ENCODE peak calls at places on chromosomes 2 and 18, in four cellular contexts. One of them, this sample, is unnamed.

GRCh38 chr2:45885111-45885685 is 233.7 kb downstream of the PRKCE start:
- DNase-seq in IMR-90: no peak
- DNase-seq in K562: no peak
- DNase-seq in GM12878: no peak
- DNase-seq in this sample: no peak

GRCh38 chr2:2570360-2570759 is 239.3 kb upstream of the MYT1L start:
- DNase-seq in IMR-90: no peak
- DNase-seq in K562: no peak
- DNase-seq in GM12878: no peak
- DNase-seq in this sample: no peak

GRCh38 chr2:77161009-77161408 is 361.2 kb downstream of the LRRTM4 start:
- DNase-seq in IMR-90: peak
- DNase-seq in K562: no peak
- DNase-seq in GM12878: no peak
- DNase-seq in this sample: peak

GRCh38 chr18:36330435-36331049 is 33.0 kb downstream of the FHOD3 start:
- DNase-seq in IMR-90: peak
- DNase-seq in K562: no peak
- DNase-seq in GM12878: no peak
- DNase-seq in this sample: no peak

GRCh38 chr2:23200460-23201113 is 184.4 kb upstream of the KLHL29 start:
- DNase-seq in IMR-90: no peak
- DNase-seq in K562: no peak
- DNase-seq in GM12878: no peak
- DNase-seq in this sample: no peak

GRCh38 chr18:59686260-59686659 is 11.0 kb downstream of the CCBE1 start:
- DNase-seq in IMR-90: no peak
- DNase-seq in K562: no peak
- DNase-seq in GM12878: no peak
- DNase-seq in this sample: no peak

GRCh38 chr2:241762321-241762932 is 14.2 kb upstream of the GAL3ST2 start:
- DNase-seq in IMR-90: no peak
- DNase-seq in K562: no peak
- DNase-seq in GM12878: no peak
- DNase-seq in this sample: no peak

GRCh38 chr2:54274781-54275242 is 18.8 kb upstream of the TSPYL6 start:
- DNase-seq in IMR-90: peak
- DNase-seq in K562: no peak
- DNase-seq in GM12878: no peak
- DNase-seq in this sample: no peak

GRCh38 chr2:187424156-187424555 is 23.9 kb downstream of the CALCRL start:
- DNase-seq in IMR-90: no peak
- DNase-seq in K562: no peak
- DNase-seq in GM12878: no peak
- DNase-seq in this sample: peak

GRCh38 chr18:21741511-21742322 is 1.1 kb downstream of the MIB1 start:
- DNase-seq in IMR-90: peak
- DNase-seq in K562: no peak
- DNase-seq in GM12878: no peak
- DNase-seq in this sample: peak

GRCh38 chr2:209314641-209315040 is 109.2 kb upstream of the MAP2 start:
- DNase-seq in IMR-90: no peak
- DNase-seq in K562: no peak
- DNase-seq in GM12878: no peak
- DNase-seq in this sample: no peak

GRCh38 chr2:152446213-152446612 is 111.2 kb downstream of the FMNL2 start:
- DNase-seq in IMR-90: no peak
- DNase-seq in K562: no peak
- DNase-seq in GM12878: no peak
- DNase-seq in this sample: no peak

GRCh38 chr2:181573140-181573736 is 83.7 kb downstream of the CERKL start:
- DNase-seq in IMR-90: peak
- DNase-seq in K562: no peak
- DNase-seq in GM12878: no peak
- DNase-seq in this sample: peak

GRCh38 chr18:8517276-8517675 is 92.0 kb upstream of the RAB12 start:
- DNase-seq in IMR-90: no peak
- DNase-seq in K562: no peak
- DNase-seq in GM12878: no peak
- DNase-seq in this sample: no peak

GRCh38 chr2:97969466-97970067 is 26.2 kb downstream of the TMEM131 start:
- DNase-seq in IMR-90: peak
- DNase-seq in K562: no peak
- DNase-seq in GM12878: no peak
- DNase-seq in this sample: no peak

GRCh38 chr2:19733951-19734425 is 167.8 kb downstream of the TTC32 start:
- DNase-seq in IMR-90: peak
- DNase-seq in K562: no peak
- DNase-seq in GM12878: no peak
- DNase-seq in this sample: no peak

GRCh38 chr2:46135230-46135555 is 162.0 kb upstream of the EPAS1 start:
- DNase-seq in IMR-90: no peak
- DNase-seq in K562: no peak
- DNase-seq in GM12878: no peak
- DNase-seq in this sample: peak

GRCh38 chr2:168819829-168820489 is 17.5 kb downstream of the NOSTRIN start:
- DNase-seq in IMR-90: no peak
- DNase-seq in K562: no peak
- DNase-seq in GM12878: no peak
- DNase-seq in this sample: no peak
- TF ChIP-seq FOS in IMR-90: no peak
- TF ChIP-seq FOS in K562: no peak
- TF ChIP-seq FOS in GM12878: no peak
- TF ChIP-seq FOS in this sample: no peak

GRCh38 chr2:172693529-172694185 is 42.0 kb upstream of the RAPGEF4 start:
- DNase-seq in IMR-90: no peak
- DNase-seq in K562: no peak
- DNase-seq in GM12878: no peak
- DNase-seq in this sample: no peak
- TF ChIP-seq FOS in IMR-90: no peak
- TF ChIP-seq FOS in K562: no peak
- TF ChIP-seq FOS in GM12878: no peak
- TF ChIP-seq FOS in this sample: no peak

GRCh38 chr2:233532971-233533370 is 33.6 kb downstream of the USP40 start:
- DNase-seq in IMR-90: no peak
- DNase-seq in K562: no peak
- DNase-seq in GM12878: no peak
- DNase-seq in this sample: no peak

GRCh38 chr2:233528182-233528581 is 38.4 kb downstream of the USP40 start:
- DNase-seq in IMR-90: no peak
- DNase-seq in K562: no peak
- DNase-seq in GM12878: no peak
- DNase-seq in this sample: no peak

GRCh38 chr2:233535276-233535675 is 31.3 kb downstream of the USP40 start:
- DNase-seq in IMR-90: no peak
- DNase-seq in K562: no peak
- DNase-seq in GM12878: no peak
- DNase-seq in this sample: no peak

GRCh38 chr2:233531880-233532458 is 34.6 kb downstream of the USP40 start:
- DNase-seq in IMR-90: no peak
- DNase-seq in K562: no peak
- DNase-seq in GM12878: no peak
- DNase-seq in this sample: no peak

GRCh38 chr2:233530381-233530780 is 36.2 kb downstream of the USP40 start:
- DNase-seq in IMR-90: no peak
- DNase-seq in K562: no peak
- DNase-seq in GM12878: no peak
- DNase-seq in this sample: no peak
- TF ChIP-seq FOS in IMR-90: no peak
- TF ChIP-seq FOS in K562: no peak
- TF ChIP-seq FOS in GM12878: no peak
- TF ChIP-seq FOS in this sample: no peak

DNA sequence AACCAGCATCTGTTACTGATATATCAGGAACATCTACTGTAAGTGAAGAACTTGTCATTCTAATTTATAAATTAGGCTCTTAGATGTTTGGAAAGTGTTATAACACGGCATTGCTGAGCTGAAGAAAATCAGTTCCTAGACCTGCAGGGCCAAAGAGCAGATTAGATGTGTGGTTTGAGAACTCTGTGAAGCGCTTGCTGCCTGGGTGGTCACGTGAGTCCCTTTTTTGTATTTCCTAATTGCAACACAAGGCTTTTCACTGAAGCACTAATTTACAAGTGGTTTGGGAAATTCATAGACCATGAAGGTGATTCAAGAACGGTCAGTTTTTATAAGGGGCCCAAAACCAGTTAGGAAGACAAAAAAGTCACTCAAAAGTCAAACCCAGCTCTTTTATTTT is 106.9 kb upstream of the SP3 start:
- DNase-seq in IMR-90: no peak
- DNase-seq in K562: no peak
- DNase-seq in GM12878: peak
- DNase-seq in this sample: no peak
- TF ChIP-seq FOS in IMR-90: no peak
- TF ChIP-seq FOS in K562: no peak
- TF ChIP-seq FOS in GM12878: no peak
- TF ChIP-seq FOS in this sample: no peak

GRCh38 chr2:41905597-41906324 is 142.1 kb upstream of the PKDCC start:
- DNase-seq in IMR-90: no peak
- DNase-seq in K562: no peak
- DNase-seq in GM12878: no peak
- DNase-seq in this sample: no peak

GRCh38 chr2:41907141-41907540 is 140.7 kb upstream of the PKDCC start:
- DNase-seq in IMR-90: no peak
- DNase-seq in K562: no peak
- DNase-seq in GM12878: no peak
- DNase-seq in this sample: no peak

GRCh38 chr2:41904459-41904858 is 143.4 kb upstream of the PKDCC start:
- DNase-seq in IMR-90: no peak
- DNase-seq in K562: no peak
- DNase-seq in GM12878: no peak
- DNase-seq in this sample: no peak

GRCh38 chr2:41907716-41908328 is 140.0 kb upstream of the PKDCC start:
- DNase-seq in IMR-90: peak
- DNase-seq in K562: peak
- DNase-seq in GM12878: no peak
- DNase-seq in this sample: no peak

GRCh38 chr2:41906325-41906700 is 141.5 kb upstream of the PKDCC start:
- DNase-seq in IMR-90: peak
- DNase-seq in K562: no peak
- DNase-seq in GM12878: no peak
- DNase-seq in this sample: peak
- TF ChIP-seq FOS in IMR-90: no peak
- TF ChIP-seq FOS in K562: no peak
- TF ChIP-seq FOS in GM12878: no peak
- TF ChIP-seq FOS in this sample: no peak

This sample was measured in endothelial cell of umbilical vein.